ENCODE peak calls at places on chromosomes 12 and 14, in four cellular contexts. C is naive B cell, L is left ventricle myocardium superior, X is foreskin fibroblast. Z is an unnamed sample.

GRCh38 chr12:122992386-122992785 is 11.9 kb downstream of the ARL6IP4 start:
- DNase-seq in C (no peak), L (peak), X (no peak), Z (no peak)

GRCh38 chr12:1882405-1882804 is 36.0 kb downstream of the CACNA2D4 start:
- DNase-seq in C (no peak), L (no peak), X (no peak), Z (no peak)

GRCh38 chr12:11856971-11857370 is 207.5 kb downstream of the ETV6 start:
- DNase-seq in C (no peak), L (no peak), X (no peak), Z (no peak)

GRCh38 chr12:75260316-75260715 is 50.7 kb upstream of the KCNC2 start:
- DNase-seq in C (no peak), L (no peak), X (no peak), Z (no peak)

GRCh38 chr14:69263364-69263763 is 3.4 kb downstream of the GALNT16 start:
- DNase-seq in C (no peak), L (peak), X (peak), Z (no peak)

GRCh38 chr14:74190910-74191575 is 48.2 kb upstream of the VSX2 start:
- DNase-seq in C (no peak), L (no peak), X (peak), Z (no peak)

GRCh38 chr12:80364056-80364455 is 80.0 kb upstream of the PTPRQ start:
- DNase-seq in C (no peak), L (no peak), X (peak), Z (no peak)

GRCh38 chr14:93128785-93129459 is 13.2 kb upstream of the ITPK1 start:
- DNase-seq in C (no peak), L (no peak), X (no peak), Z (no peak)

GRCh38 chr12:80937391-80938238 is at the start of gene LIN7A:
- DNase-seq in C (no peak), L (peak), X (peak), Z (peak)

GRCh38 chr12:95396849-95397498 is 77.0 kb upstream of the METAP2 start:
- DNase-seq in C (no peak), L (no peak), X (peak), Z (no peak)

GRCh38 chr12:64796205-64796845 is 28.1 kb upstream of the TBC1D30 start:
- DNase-seq in C (peak), L (no peak), X (peak), Z (no peak)

GRCh38 chr14:103367995-103368394 is 17.2 kb upstream of the MARK3 start:
- DNase-seq in C (no peak), L (no peak), X (no peak), Z (no peak)

GRCh38 chr14:73261075-73261474 is 23.8 kb downstream of the PAPLN start:
- DNase-seq in C (no peak), L (peak), X (no peak), Z (no peak)

GRCh38 chr14:74358176-74358829 is 10.0 kb downstream of the VRTN start:
- DNase-seq in C (no peak), L (no peak), X (no peak), Z (no peak)

GRCh38 chr12:101782544-101782855 is 43.2 kb upstream of the SYCP3 start:
- DNase-seq in C (no peak), L (no peak), X (peak), Z (no peak)

GRCh38 chr12:23356927-23357708 is 592.4 kb downstream of the SOX5 start:
- DNase-seq in C (no peak), L (no peak), X (no peak), Z (no peak)

GRCh38 chr12:89390802-89391673 is 38.7 kb upstream of the DUSP6 start:
- DNase-seq in C (no peak), L (no peak), X (peak), Z (no peak)

GRCh38 chr12:111600296-111600562 is 1.1 kb upstream of the ATXN2 start:
- DNase-seq in C (no peak), L (no peak), X (no peak), Z (no peak)

GRCh38 chr12:48982397-48983080 is 4.4 kb downstream of the WNT1 start:
- DNase-seq in C (no peak), L (no peak), X (no peak), Z (no peak)

GRCh38 chr12:93461503-93461902 is 5.8 kb upstream of the MRPL42 start:
- DNase-seq in C (no peak), L (no peak), X (peak), Z (no peak)

GRCh38 chr14:95784137-95784536 is 70.2 kb upstream of the TCL1A start:
- DNase-seq in C (no peak), L (no peak), X (peak), Z (no peak)

GRCh38 chr14:25759251-25759650 is 709.3 kb upstream of the STXBP6 start:
- DNase-seq in C (no peak), L (no peak), X (no peak), Z (no peak)

GRCh38 chr12:119718141-119718540 is 50.2 kb downstream of the PRKAB1 start:
- DNase-seq in C (no peak), L (no peak), X (no peak), Z (no peak)

GRCh38 chr14:103118663-103119404 is 4.4 kb upstream of the TNFAIP2 start:
- DNase-seq in C (no peak), L (peak), X (no peak), Z (no peak)

GRCh38 chr12:52836491-52837175 is 2.5 kb upstream of the KRT79 start:
- DNase-seq in C (no peak), L (no peak), X (no peak), Z (no peak)

GRCh38 chr12:52405922-52406385 is at the start of gene KRT82:
- DNase-seq in C (no peak), L (no peak), X (no peak), Z (no peak)

GRCh38 chr12:26744697-26745440 is 88.1 kb downstream of the ITPR2 start:
- DNase-seq in C (no peak), L (no peak), X (peak), Z (no peak)

Z was measured in amygdala.